ENCODE peak calls at places on chromosomes 11 and 22, in seven cellular contexts. I is tibial nerve, S is GM12878, W is body of pancreas, T is fibroblast of lung, G is IMR-90, Q is thyroid gland. O is an unnamed sample.
A peak's percentile ranks its signal among the peaks of the same experiment; 100 is the strongest.

GRCh38 chr11:103997082-103997481 is 39.4 kb upstream of the DDI1 start:
- DNase-seq in I (no peak), S (peak; percentile 3), W (no peak), Q (no peak), T (no peak), G (no peak), O (no peak)

GRCh38 chr22:39282642-39283311 is 36.6 kb downstream of the RPL3 start:
- DNase-seq in G (no peak), I (no peak), T (no peak), S (no peak), Q (no peak), W (no peak), O (no peak)

GRCh38 chr11:70377645-70378044 is 20.7 kb upstream of the CTTN start:
- DNase-seq in Q (no peak), W (no peak), S (no peak), I (no peak), G (no peak), T (no peak), O (no peak)

GRCh38 chr22:34781676-34782075 is 284.3 kb upstream of the ISX start:
- DNase-seq in T (no peak), Q (no peak), G (no peak), W (no peak), I (no peak), S (no peak), O (no peak)

GRCh38 chr11:81039916-81040530 is 1599.2 kb upstream of the TENM4 start:
- DNase-seq in I (no peak), G (no peak), Q (no peak), T (no peak), W (no peak), S (no peak), O (peak; percentile 51)

GRCh38 chr11:37988031-37988430 is 1390.0 kb upstream of the RAG2 start:
- DNase-seq in Q (no peak), G (peak; percentile 17), T (peak; percentile 35), I (no peak), S (no peak), W (no peak), O (no peak)

GRCh38 chr22:30890689-30891442 is 77.7 kb downstream of the MORC2 start:
- DNase-seq in S (no peak), I (no peak), W (peak; percentile 55), G (peak; percentile 10), T (peak; percentile 10), Q (peak; percentile 41), O (peak; percentile 31)

GRCh38 chr11:123144707-123145106 is 50.3 kb downstream of the CLMP start:
- DNase-seq in G (no peak), W (no peak), T (no peak), Q (peak; percentile 56), I (no peak), S (no peak), O (no peak)

GRCh38 chr11:113240389-113240788 is 74.0 kb upstream of the TTC12 start:
- DNase-seq in I (no peak), W (no peak), T (no peak), Q (no peak), S (no peak), G (no peak), O (no peak)

GRCh38 chr22:29387921-29388758 is at the start of gene AP1B1:
- DNase-seq in G (peak; percentile 84), T (peak; percentile 90), Q (peak; percentile 96), S (peak; percentile 69), W (peak; percentile 96), I (peak; percentile 72), O (peak; percentile 97)

GRCh38 chr11:123145661-123146060 is 49.4 kb downstream of the CLMP start:
- DNase-seq in S (no peak), G (no peak), I (no peak), W (peak; percentile 25), Q (no peak), T (no peak), O (peak; percentile 60)

GRCh38 chr11:10351768-10352641 is 47.1 kb downstream of the ADM start:
- DNase-seq in S (no peak), W (peak; percentile 81), I (no peak), Q (peak; percentile 54), G (peak; percentile 95), T (peak; percentile 81), O (peak; percentile 63)

GRCh38 chr11:67300256-67300755 is 3.0 kb upstream of the SSH3 start:
- DNase-seq in T (no peak), G (no peak), S (no peak), Q (no peak), W (no peak), I (no peak), O (no peak)

GRCh38 chr11:67301951-67302516 is 1.3 kb upstream of the SSH3 start:
- DNase-seq in I (no peak), S (no peak), T (peak; percentile 32), G (peak; percentile 68), Q (peak; percentile 88), W (peak; percentile 75), O (peak; percentile 77)

GRCh38 chr11:67302571-67303131 is 679 bp upstream of the SSH3 start:
- DNase-seq in W (peak; percentile 67), I (no peak), T (no peak), G (peak; percentile 10), S (no peak), Q (peak; percentile 61), O (peak; percentile 60)

GRCh38 chr11:67300756-67301312 is 2.5 kb upstream of the SSH3 start:
- DNase-seq in I (peak; percentile 11), W (peak; percentile 14), G (no peak), S (no peak), T (no peak), Q (no peak), O (no peak)

GRCh38 chr11:67301313-67301921 is 1.9 kb upstream of the SSH3 start:
- DNase-seq in W (no peak), S (no peak), I (peak; percentile 12), G (no peak), T (no peak), Q (peak; percentile 3), O (no peak)
- H3K27ac ChIP-seq in W (peak overlapping the region; percentile 75), S (no peak overlapping the region), I (peak overlapping the region; percentile 88), G (no peak overlapping the region), T (no peak overlapping the region), Q (no peak overlapping the region), O (peak overlapping the region; percentile 83)

DNA sequence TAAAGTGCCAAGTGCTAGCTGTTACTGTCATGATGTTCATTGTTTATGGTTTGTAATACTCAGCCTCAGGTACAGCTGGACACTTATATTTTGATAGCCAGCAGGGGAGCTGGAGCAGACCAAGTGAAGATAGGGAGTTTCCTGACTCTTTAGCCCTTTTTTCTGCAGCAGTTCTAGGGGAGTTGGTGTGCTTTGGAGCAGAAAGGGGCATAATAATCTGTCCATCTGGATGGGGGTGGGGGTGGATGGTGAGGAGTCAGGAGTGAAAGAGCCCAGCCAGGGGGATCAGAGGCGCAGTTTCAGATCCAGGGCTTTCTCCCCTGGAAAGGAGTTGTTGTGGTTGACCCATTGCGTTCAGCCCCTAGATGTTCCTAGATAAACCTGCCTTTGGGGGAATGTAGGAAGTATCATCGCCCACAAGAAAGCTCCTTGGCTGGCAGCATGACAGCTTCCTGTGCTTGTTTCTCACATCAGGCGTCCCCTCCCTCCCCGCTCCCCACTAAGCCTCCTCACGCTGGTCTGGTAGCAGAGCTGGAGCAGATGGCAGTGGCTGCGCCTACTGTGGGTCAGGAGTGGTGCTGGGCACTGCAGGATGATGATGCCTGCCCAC is 41.9 kb downstream of the MED15 start:
- DNase-seq in W (peak; percentile 34), S (no peak), G (no peak), I (no peak), Q (peak; percentile 59), T (peak; percentile 58), O (no peak)
- H3K4me1 ChIP-seq in W (peaks cover 32% of the 10 kb centered on the region), S (peaks cover 24% of the 10 kb centered on the region), G (peaks cover 52% of the 10 kb centered on the region), I (peaks cover 78% of the 10 kb centered on the region), Q (peaks cover 43% of the 10 kb centered on the region), T (peaks cover 47% of the 10 kb centered on the region), O (peaks cover 27% of the 10 kb centered on the region)

GRCh38 chr22:37628830-37629229 is 10.6 kb upstream of the SH3BP1 start:
- DNase-seq in I (no peak), S (no peak), G (no peak), W (no peak), T (no peak), Q (no peak), O (no peak)

GRCh38 chr22:37627091-37627490 is 12.4 kb upstream of the SH3BP1 start:
- DNase-seq in W (no peak), Q (no peak), S (no peak), I (no peak), T (no peak), G (no peak), O (no peak)

GRCh38 chr22:37626144-37626543 is 13.3 kb upstream of the SH3BP1 start:
- DNase-seq in G (peak; percentile 43), Q (no peak), I (peak; percentile 42), T (no peak), W (peak; percentile 55), S (no peak), O (no peak)

GRCh38 chr22:37626556-37627075 is 12.9 kb upstream of the SH3BP1 start:
- DNase-seq in I (no peak), G (no peak), W (no peak), S (no peak), T (no peak), Q (no peak), O (no peak)

DNA sequence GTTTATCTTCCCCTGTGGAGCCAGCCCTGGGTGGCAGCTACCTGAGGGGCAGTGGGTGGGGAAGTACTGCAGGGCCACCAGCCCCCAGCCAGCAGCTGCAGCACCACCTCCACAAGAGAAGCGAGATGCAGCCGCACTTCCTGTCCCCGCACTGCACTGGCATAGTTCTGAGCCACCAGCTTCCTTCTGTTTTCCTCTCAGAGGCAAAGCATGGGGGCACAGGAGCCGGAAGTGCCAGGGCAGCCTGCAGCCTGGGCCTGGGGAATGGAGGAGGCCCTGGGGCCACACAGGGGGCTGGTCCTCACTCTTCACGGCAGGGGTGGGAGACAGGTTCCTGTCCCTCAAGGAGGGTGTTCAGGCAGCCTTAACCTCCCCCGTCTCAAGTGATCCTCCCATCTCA is 11.9 kb upstream of the SH3BP1 start:
- DNase-seq in I (no peak), S (no peak), Q (no peak), W (no peak), T (no peak), G (no peak), O (no peak)
- H3K27ac ChIP-seq in I (peak overlapping the region; percentile 77), S (peak overlapping the region; percentile 60), Q (no peak overlapping the region), W (peak overlapping the region; percentile 40), T (no peak overlapping the region), G (no peak overlapping the region), O (peak overlapping the region; percentile 15)

DNA sequence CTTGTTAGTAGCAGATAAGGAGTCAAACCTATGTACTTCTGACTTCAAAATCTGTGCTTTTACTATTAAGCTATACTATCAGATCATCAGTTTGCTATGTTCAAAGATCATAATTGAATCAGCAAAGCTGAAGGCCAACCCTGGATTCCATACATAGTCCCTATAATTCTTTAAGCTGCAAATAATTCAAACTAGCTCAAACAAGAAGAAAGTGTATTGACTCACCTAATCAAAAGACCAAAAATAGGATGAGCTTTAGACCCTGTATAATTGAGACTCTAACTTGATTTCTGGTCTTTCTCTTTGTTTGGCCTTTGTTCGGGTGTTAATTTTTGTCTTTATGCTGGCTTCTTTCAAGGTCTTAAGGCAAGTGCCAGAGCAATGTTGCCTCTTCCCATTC is 213.7 kb downstream of the CWF19L2 start:
- DNase-seq in T (no peak), Q (no peak), S (no peak), I (no peak), W (no peak), G (no peak), O (no peak)
- H3K4me1 ChIP-seq in T (no peaks in the 10 kb centered on the region), Q (no peaks in the 10 kb centered on the region), S (no peaks in the 10 kb centered on the region), I (no peaks in the 10 kb centered on the region), W (no peaks in the 10 kb centered on the region), G (no peaks in the 10 kb centered on the region), O (no peaks in the 10 kb centered on the region)

O was measured in small intestine.